ENCODE peak calls at places on chromosomes 2 and 18, in nine cellular contexts. L is AG20443; H is effector CD8-positive, alpha-beta T cell; Y is lung; A is CD8-positive, alpha-beta T cell; S is ELF-1; Z is right lobe of liver; U is activated naive CD4-positive, alpha-beta T cell treated with anti-CD3 and anti-CD28 coated beads, Interleukin-2, amount 50 U/mL, for 16 hours; E is stimulated activated CD8-positive, alpha-beta memory T cell treated with anti-CD3 and anti-CD28 coated beads, Interleukin-7, amount 100 ng/mL, for 4 hours. J is an unnamed sample.

GRCh38 chr18:74115046-74115445 is 32.6 kb downstream of the FBXO15 start:
- DNase-seq in Z (no peak), E (no peak), H (no peak), Y (no peak), A (no peak), S (no peak), L (peak), U (no peak), J (no peak)

GRCh38 chr2:221848286-221848685 is 276.2 kb upstream of the EPHA4 start:
- DNase-seq in S (peak), A (no peak), E (no peak), H (no peak), U (no peak), Z (no peak), Y (no peak), L (no peak), J (no peak)

GRCh38 chr18:56315363-56315762 is 323.0 kb downstream of the TXNL1 start:
- DNase-seq in E (no peak), A (no peak), L (peak), Z (no peak), S (no peak), Y (no peak), H (no peak), U (no peak), J (no peak)

GRCh38 chr2:74261204-74261864 is 62.9 kb downstream of the MTHFD2 start:
- DNase-seq in U (no peak), A (no peak), Y (no peak), H (no peak), L (peak), S (peak), E (no peak), Z (peak), J (peak)

GRCh38 chr2:43332653-43333052 is 106.2 kb upstream of the ZFP36L2 start:
- DNase-seq in E (no peak), U (no peak), Y (no peak), H (no peak), L (no peak), S (no peak), Z (no peak), A (no peak), J (no peak)

GRCh38 chr18:41940506-41941215 is 14.4 kb upstream of the PIK3C3 start:
- DNase-seq in E (no peak), S (peak), Y (no peak), A (no peak), Z (no peak), H (no peak), U (no peak), L (peak), J (no peak)

GRCh38 chr2:51795248-51795888 is 763.4 kb upstream of the NRXN1 start:
- DNase-seq in H (no peak), Y (no peak), E (no peak), U (no peak), Z (no peak), S (peak), L (no peak), A (no peak), J (no peak)

GRCh38 chr2:123606631-123607030 is 418.5 kb upstream of the CNTNAP5 start:
- DNase-seq in L (no peak), Z (no peak), S (no peak), H (no peak), A (no peak), E (no peak), Y (no peak), U (no peak), J (no peak)

GRCh38 chr2:171652411-171652775 is 34.9 kb upstream of the DYNC1I2 start:
- DNase-seq in A (no peak), U (no peak), L (peak), S (peak), Y (no peak), E (no peak), H (no peak), Z (no peak), J (no peak)

GRCh38 chr18:6929370-6930102 is 188.1 kb downstream of the LAMA1 start:
- DNase-seq in Y (no peak), A (no peak), Z (no peak), L (no peak), H (no peak), U (no peak), S (peak), E (no peak), J (no peak)

GRCh38 chr2:67399831-67400489 is 2.8 kb downstream of the ETAA1 start:
- DNase-seq in U (no peak), A (no peak), S (no peak), Y (no peak), H (no peak), L (no peak), Z (no peak), E (no peak), J (no peak)

GRCh38 chr2:19885791-19886190 is 16.0 kb downstream of the TTC32 start:
- DNase-seq in Y (peak), U (no peak), L (no peak), S (no peak), H (no peak), E (no peak), Z (no peak), A (no peak), J (no peak)

GRCh38 chr18:31206064-31206463 is 43.4 kb upstream of the DSC1 start:
- DNase-seq in S (no peak), E (no peak), Z (no peak), Y (no peak), H (no peak), U (no peak), A (no peak), L (no peak), J (no peak)

GRCh38 chr18:59501876-59502221 is 142.8 kb upstream of the LMAN1 start:
- DNase-seq in Y (no peak), Z (no peak), U (no peak), S (no peak), H (no peak), E (no peak), A (no peak), L (no peak), J (no peak)

GRCh38 chr2:197097578-197098366 is 171.3 kb upstream of the PGAP1 start:
- DNase-seq in U (no peak), L (no peak), Y (peak), Z (no peak), S (peak), E (no peak), H (no peak), A (no peak), J (no peak)

GRCh38 chr2:72159211-72159610 is 11.5 kb upstream of the CYP26B1 start:
- DNase-seq in Y (peak), S (no peak), H (no peak), L (no peak), A (no peak), E (no peak), Z (no peak), U (no peak), J (no peak)

GRCh38 chr2:40315684-40316083 is 136.2 kb downstream of the SLC8A1 start:
- DNase-seq in E (no peak), U (no peak), A (no peak), L (peak), S (no peak), Y (no peak), H (no peak), Z (no peak), J (no peak)

GRCh38 chr18:49017813-49018552 is 67.2 kb upstream of the SMAD7 start:
- DNase-seq in S (no peak), Y (no peak), E (no peak), H (no peak), U (no peak), A (no peak), Z (no peak), L (peak), J (no peak)

GRCh38 chr18:56672981-56673380 is 21.8 kb downstream of the WDR7 start:
- DNase-seq in S (no peak), U (no peak), Z (no peak), A (no peak), Y (no peak), L (no peak), H (no peak), E (no peak), J (no peak)